ENCODE peak calls at places on chromosomes 11 and 22, in six cellular contexts. One of them, this sample, is unnamed.
A peak's percentile ranks its signal among the peaks of the same experiment; 100 is the strongest.

GRCh38 chr22:37547249-37547741 is 13.0 kb upstream of the CDC42EP1 start:
- DNase-seq in stimulated activated CD4-positive, alpha-beta T cell treated with anti-CD3 and anti-CD28 coated beads, Interleukin-1b, Interleukin-23, amount 100 ng/mL, for 4 hours: no peak
- DNase-seq in stimulated activated CD8-positive, alpha-beta memory T cell treated with anti-CD3 and anti-CD28 coated beads, Interleukin-2, amount 100 ng/mL, for 48 hours: no peak
- DNase-seq in NCI-H446: no peak
- DNase-seq in activated T-cell treated with anti-CD3 and anti-CD28 coated beads, Interleukin-2, amount 50 U/mL, for 72 hours: no peak
- DNase-seq in fibroblast of mammary gland: no peak
- DNase-seq in this sample: no peak

GRCh38 chr11:1562469-1563148 is 9.5 kb downstream of the DUSP8 start:
- DNase-seq in stimulated activated CD4-positive, alpha-beta T cell treated with anti-CD3 and anti-CD28 coated beads, Interleukin-1b, Interleukin-23, amount 100 ng/mL, for 4 hours: no peak
- DNase-seq in stimulated activated CD8-positive, alpha-beta memory T cell treated with anti-CD3 and anti-CD28 coated beads, Interleukin-2, amount 100 ng/mL, for 48 hours: no peak
- DNase-seq in NCI-H446: no peak
- DNase-seq in activated T-cell treated with anti-CD3 and anti-CD28 coated beads, Interleukin-2, amount 50 U/mL, for 72 hours: no peak
- DNase-seq in fibroblast of mammary gland: no peak
- DNase-seq in this sample: no peak

GRCh38 chr22:36913431-36914382 is at the start of gene CSF2RB:
- DNase-seq in stimulated activated CD4-positive, alpha-beta T cell treated with anti-CD3 and anti-CD28 coated beads, Interleukin-1b, Interleukin-23, amount 100 ng/mL, for 4 hours: no peak
- DNase-seq in stimulated activated CD8-positive, alpha-beta memory T cell treated with anti-CD3 and anti-CD28 coated beads, Interleukin-2, amount 100 ng/mL, for 48 hours: no peak
- DNase-seq in NCI-H446: no peak
- DNase-seq in activated T-cell treated with anti-CD3 and anti-CD28 coated beads, Interleukin-2, amount 50 U/mL, for 72 hours: no peak
- DNase-seq in fibroblast of mammary gland: no peak
- DNase-seq in this sample: no peak

GRCh38 chr11:73209892-73210291 is 8.2 kb upstream of the P2RY2 start:
- DNase-seq in stimulated activated CD4-positive, alpha-beta T cell treated with anti-CD3 and anti-CD28 coated beads, Interleukin-1b, Interleukin-23, amount 100 ng/mL, for 4 hours: no peak
- DNase-seq in stimulated activated CD8-positive, alpha-beta memory T cell treated with anti-CD3 and anti-CD28 coated beads, Interleukin-2, amount 100 ng/mL, for 48 hours: no peak
- DNase-seq in NCI-H446: no peak
- DNase-seq in activated T-cell treated with anti-CD3 and anti-CD28 coated beads, Interleukin-2, amount 50 U/mL, for 72 hours: no peak
- DNase-seq in fibroblast of mammary gland: no peak
- DNase-seq in this sample: no peak

GRCh38 chr11:43923327-43924111 is 18.9 kb upstream of the C11orf96 start:
- DNase-seq in stimulated activated CD4-positive, alpha-beta T cell treated with anti-CD3 and anti-CD28 coated beads, Interleukin-1b, Interleukin-23, amount 100 ng/mL, for 4 hours: no peak
- DNase-seq in stimulated activated CD8-positive, alpha-beta memory T cell treated with anti-CD3 and anti-CD28 coated beads, Interleukin-2, amount 100 ng/mL, for 48 hours: no peak
- DNase-seq in NCI-H446: no peak
- DNase-seq in activated T-cell treated with anti-CD3 and anti-CD28 coated beads, Interleukin-2, amount 50 U/mL, for 72 hours: no peak
- DNase-seq in fibroblast of mammary gland: peak; percentile 78
- DNase-seq in this sample: no peak

GRCh38 chr11:707817-708420 is 1.9 kb downstream of the EPS8L2 start:
- DNase-seq in stimulated activated CD4-positive, alpha-beta T cell treated with anti-CD3 and anti-CD28 coated beads, Interleukin-1b, Interleukin-23, amount 100 ng/mL, for 4 hours: no peak
- DNase-seq in stimulated activated CD8-positive, alpha-beta memory T cell treated with anti-CD3 and anti-CD28 coated beads, Interleukin-2, amount 100 ng/mL, for 48 hours: no peak
- DNase-seq in NCI-H446: no peak
- DNase-seq in activated T-cell treated with anti-CD3 and anti-CD28 coated beads, Interleukin-2, amount 50 U/mL, for 72 hours: no peak
- DNase-seq in fibroblast of mammary gland: no peak
- DNase-seq in this sample: no peak

GRCh38 chr11:86624366-86624765 is 48.0 kb downstream of the ME3 start:
- DNase-seq in stimulated activated CD4-positive, alpha-beta T cell treated with anti-CD3 and anti-CD28 coated beads, Interleukin-1b, Interleukin-23, amount 100 ng/mL, for 4 hours: no peak
- DNase-seq in stimulated activated CD8-positive, alpha-beta memory T cell treated with anti-CD3 and anti-CD28 coated beads, Interleukin-2, amount 100 ng/mL, for 48 hours: no peak
- DNase-seq in NCI-H446: no peak
- DNase-seq in activated T-cell treated with anti-CD3 and anti-CD28 coated beads, Interleukin-2, amount 50 U/mL, for 72 hours: no peak
- DNase-seq in fibroblast of mammary gland: peak; percentile 31
- DNase-seq in this sample: no peak

GRCh38 chr11:63764712-63765631 is 3.6 kb downstream of the ZFTA start:
- DNase-seq in stimulated activated CD4-positive, alpha-beta T cell treated with anti-CD3 and anti-CD28 coated beads, Interleukin-1b, Interleukin-23, amount 100 ng/mL, for 4 hours: no peak
- DNase-seq in stimulated activated CD8-positive, alpha-beta memory T cell treated with anti-CD3 and anti-CD28 coated beads, Interleukin-2, amount 100 ng/mL, for 48 hours: no peak
- DNase-seq in NCI-H446: no peak
- DNase-seq in activated T-cell treated with anti-CD3 and anti-CD28 coated beads, Interleukin-2, amount 50 U/mL, for 72 hours: no peak
- DNase-seq in fibroblast of mammary gland: peak; percentile 15
- DNase-seq in this sample: no peak

GRCh38 chr22:20581503-20582170 is 74.2 kb downstream of the MED15 start:
- DNase-seq in stimulated activated CD4-positive, alpha-beta T cell treated with anti-CD3 and anti-CD28 coated beads, Interleukin-1b, Interleukin-23, amount 100 ng/mL, for 4 hours: no peak
- DNase-seq in stimulated activated CD8-positive, alpha-beta memory T cell treated with anti-CD3 and anti-CD28 coated beads, Interleukin-2, amount 100 ng/mL, for 48 hours: no peak
- DNase-seq in NCI-H446: no peak
- DNase-seq in activated T-cell treated with anti-CD3 and anti-CD28 coated beads, Interleukin-2, amount 50 U/mL, for 72 hours: no peak
- DNase-seq in fibroblast of mammary gland: no peak
- DNase-seq in this sample: no peak

GRCh38 chr22:50528682-50529415 is 963 bp downstream of the TYMP start:
- DNase-seq in stimulated activated CD4-positive, alpha-beta T cell treated with anti-CD3 and anti-CD28 coated beads, Interleukin-1b, Interleukin-23, amount 100 ng/mL, for 4 hours: no peak
- DNase-seq in stimulated activated CD8-positive, alpha-beta memory T cell treated with anti-CD3 and anti-CD28 coated beads, Interleukin-2, amount 100 ng/mL, for 48 hours: no peak
- DNase-seq in NCI-H446: no peak
- DNase-seq in activated T-cell treated with anti-CD3 and anti-CD28 coated beads, Interleukin-2, amount 50 U/mL, for 72 hours: no peak
- DNase-seq in fibroblast of mammary gland: no peak
- DNase-seq in this sample: no peak

GRCh38 chr11:59818572-59818971 is 8.0 kb upstream of the MRPL16 start:
- DNase-seq in stimulated activated CD4-positive, alpha-beta T cell treated with anti-CD3 and anti-CD28 coated beads, Interleukin-1b, Interleukin-23, amount 100 ng/mL, for 4 hours: no peak
- DNase-seq in stimulated activated CD8-positive, alpha-beta memory T cell treated with anti-CD3 and anti-CD28 coated beads, Interleukin-2, amount 100 ng/mL, for 48 hours: no peak
- DNase-seq in NCI-H446: no peak
- DNase-seq in activated T-cell treated with anti-CD3 and anti-CD28 coated beads, Interleukin-2, amount 50 U/mL, for 72 hours: no peak
- DNase-seq in fibroblast of mammary gland: no peak
- DNase-seq in this sample: no peak

GRCh38 chr11:133639408-133639807 is 107.1 kb upstream of the OPCML start:
- DNase-seq in stimulated activated CD4-positive, alpha-beta T cell treated with anti-CD3 and anti-CD28 coated beads, Interleukin-1b, Interleukin-23, amount 100 ng/mL, for 4 hours: no peak
- DNase-seq in stimulated activated CD8-positive, alpha-beta memory T cell treated with anti-CD3 and anti-CD28 coated beads, Interleukin-2, amount 100 ng/mL, for 48 hours: no peak
- DNase-seq in NCI-H446: no peak
- DNase-seq in activated T-cell treated with anti-CD3 and anti-CD28 coated beads, Interleukin-2, amount 50 U/mL, for 72 hours: no peak
- DNase-seq in fibroblast of mammary gland: no peak
- DNase-seq in this sample: no peak

GRCh38 chr22:31951201-31952093 is 7.1 kb downstream of the YWHAH start:
- DNase-seq in stimulated activated CD4-positive, alpha-beta T cell treated with anti-CD3 and anti-CD28 coated beads, Interleukin-1b, Interleukin-23, amount 100 ng/mL, for 4 hours: no peak
- DNase-seq in stimulated activated CD8-positive, alpha-beta memory T cell treated with anti-CD3 and anti-CD28 coated beads, Interleukin-2, amount 100 ng/mL, for 48 hours: no peak
- DNase-seq in NCI-H446: no peak
- DNase-seq in activated T-cell treated with anti-CD3 and anti-CD28 coated beads, Interleukin-2, amount 50 U/mL, for 72 hours: peak; percentile 65
- DNase-seq in fibroblast of mammary gland: no peak
- DNase-seq in this sample: no peak

GRCh38 chr11:66353762-66354161 is 6.3 kb upstream of the B4GAT1 start:
- DNase-seq in stimulated activated CD4-positive, alpha-beta T cell treated with anti-CD3 and anti-CD28 coated beads, Interleukin-1b, Interleukin-23, amount 100 ng/mL, for 4 hours: no peak
- DNase-seq in stimulated activated CD8-positive, alpha-beta memory T cell treated with anti-CD3 and anti-CD28 coated beads, Interleukin-2, amount 100 ng/mL, for 48 hours: no peak
- DNase-seq in NCI-H446: no peak
- DNase-seq in activated T-cell treated with anti-CD3 and anti-CD28 coated beads, Interleukin-2, amount 50 U/mL, for 72 hours: no peak
- DNase-seq in fibroblast of mammary gland: no peak
- DNase-seq in this sample: no peak

GRCh38 chr11:100574894-100575769 is 112.0 kb upstream of the ARHGAP42 start:
- DNase-seq in stimulated activated CD4-positive, alpha-beta T cell treated with anti-CD3 and anti-CD28 coated beads, Interleukin-1b, Interleukin-23, amount 100 ng/mL, for 4 hours: no peak
- DNase-seq in stimulated activated CD8-positive, alpha-beta memory T cell treated with anti-CD3 and anti-CD28 coated beads, Interleukin-2, amount 100 ng/mL, for 48 hours: no peak
- DNase-seq in NCI-H446: peak; percentile 44
- DNase-seq in activated T-cell treated with anti-CD3 and anti-CD28 coated beads, Interleukin-2, amount 50 U/mL, for 72 hours: no peak
- DNase-seq in fibroblast of mammary gland: peak; percentile 54
- DNase-seq in this sample: no peak

GRCh38 chr11:12827929-12828812 is 153.9 kb downstream of the TEAD1 start:
- DNase-seq in stimulated activated CD4-positive, alpha-beta T cell treated with anti-CD3 and anti-CD28 coated beads, Interleukin-1b, Interleukin-23, amount 100 ng/mL, for 4 hours: no peak
- DNase-seq in stimulated activated CD8-positive, alpha-beta memory T cell treated with anti-CD3 and anti-CD28 coated beads, Interleukin-2, amount 100 ng/mL, for 48 hours: no peak
- DNase-seq in NCI-H446: no peak
- DNase-seq in activated T-cell treated with anti-CD3 and anti-CD28 coated beads, Interleukin-2, amount 50 U/mL, for 72 hours: no peak
- DNase-seq in fibroblast of mammary gland: peak; percentile 81
- DNase-seq in this sample: no peak

GRCh38 chr22:23431337-23432072 is 148.6 kb downstream of the IGLL1 start:
- DNase-seq in stimulated activated CD4-positive, alpha-beta T cell treated with anti-CD3 and anti-CD28 coated beads, Interleukin-1b, Interleukin-23, amount 100 ng/mL, for 4 hours: no peak
- DNase-seq in stimulated activated CD8-positive, alpha-beta memory T cell treated with anti-CD3 and anti-CD28 coated beads, Interleukin-2, amount 100 ng/mL, for 48 hours: no peak
- DNase-seq in NCI-H446: no peak
- DNase-seq in activated T-cell treated with anti-CD3 and anti-CD28 coated beads, Interleukin-2, amount 50 U/mL, for 72 hours: no peak
- DNase-seq in fibroblast of mammary gland: no peak
- DNase-seq in this sample: no peak

GRCh38 chr22:40479887-40480538 is 109.6 kb downstream of the SGSM3 start:
- DNase-seq in stimulated activated CD4-positive, alpha-beta T cell treated with anti-CD3 and anti-CD28 coated beads, Interleukin-1b, Interleukin-23, amount 100 ng/mL, for 4 hours: no peak
- DNase-seq in stimulated activated CD8-positive, alpha-beta memory T cell treated with anti-CD3 and anti-CD28 coated beads, Interleukin-2, amount 100 ng/mL, for 48 hours: no peak
- DNase-seq in NCI-H446: no peak
- DNase-seq in activated T-cell treated with anti-CD3 and anti-CD28 coated beads, Interleukin-2, amount 50 U/mL, for 72 hours: no peak
- DNase-seq in fibroblast of mammary gland: peak; percentile 75
- DNase-seq in this sample: no peak

This sample was measured in cortex of kidney.